ENCODE peak calls at places on chromosome 10, in eight cellular contexts. Z, Q, S, K, I, G, V and R are unnamed samples.

GRCh38 chr10:119341236-119342016 is 134.1 kb downstream of the GRK5 start:
- DNase-seq in Z (no peak), Q (no peak), S (no peak), K (no peak), I (peak), G (no peak), V (peak), R (no peak)

GRCh38 chr10:116561026-116561425 is 15.3 kb downstream of the PNLIP start:
- DNase-seq in Z (no peak), Q (no peak), S (no peak), K (no peak), I (no peak), G (no peak), V (no peak), R (no peak)

GRCh38 chr10:26799342-26799741 is 61.4 kb downstream of the ABI1 start:
- DNase-seq in Z (no peak), Q (no peak), S (no peak), K (no peak), I (no peak), G (no peak), V (no peak), R (no peak)

GRCh38 chr10:103792547-103792946 is 62.8 kb downstream of the SH3PXD2A start:
- DNase-seq in Z (no peak), Q (no peak), S (no peak), K (no peak), I (no peak), G (no peak), V (peak), R (peak)

GRCh38 chr10:87845624-87846377 is 17.5 kb downstream of the KLLN start:
- DNase-seq in Z (no peak), Q (no peak), S (no peak), K (no peak), I (peak), G (no peak), V (peak), R (no peak)

GRCh38 chr10:97726636-97727178 is 10.2 kb upstream of the ZFYVE27 start:
- DNase-seq in Z (no peak), Q (no peak), S (no peak), K (no peak), I (peak), G (no peak), V (peak), R (no peak)

GRCh38 chr10:100743626-100744135 is 1.7 kb upstream of the PAX2 start:
- DNase-seq in Z (no peak), Q (peak), S (no peak), K (no peak), I (peak), G (peak), V (peak), R (no peak)

GRCh38 chr10:23344251-23344841 is at the start of gene C10orf67:
- DNase-seq in Z (peak), Q (peak), S (peak), K (no peak), I (peak), G (peak), V (peak), R (no peak)

GRCh38 chr10:71049994-71050393 is 161.6 kb upstream of the PCBD1 start:
- DNase-seq in Z (no peak), Q (no peak), S (no peak), K (no peak), I (no peak), G (no peak), V (no peak), R (no peak)

GRCh38 chr10:88820990-88821389 is 18.5 kb downstream of the LIPM start:
- DNase-seq in Z (no peak), Q (no peak), S (no peak), K (no peak), I (peak), G (no peak), V (peak), R (no peak)

GRCh38 chr10:60955957-60956425 is 12.0 kb upstream of the RHOBTB1 start:
- DNase-seq in Z (no peak), Q (no peak), S (no peak), K (no peak), I (peak), G (no peak), V (peak), R (no peak)

GRCh38 chr10:6473430-6473829 is 106.6 kb downstream of the PRKCQ start:
- DNase-seq in Z (no peak), Q (no peak), S (no peak), K (no peak), I (no peak), G (peak), V (no peak), R (no peak)

GRCh38 chr10:110504111-110504735 is 6.5 kb downstream of the DUSP5 start:
- DNase-seq in Z (no peak), Q (no peak), S (no peak), K (no peak), I (peak), G (peak), V (peak), R (peak)

GRCh38 chr10:129244298-129244697 is 222.7 kb upstream of the MGMT start:
- DNase-seq in Z (peak), Q (no peak), S (no peak), K (no peak), I (no peak), G (no peak), V (no peak), R (no peak)

GRCh38 chr10:97778452-97779302 is 6.9 kb upstream of the SFRP5 start:
- DNase-seq in Z (no peak), Q (no peak), S (no peak), K (no peak), I (no peak), G (no peak), V (no peak), R (no peak)

GRCh38 chr10:117004627-117005453 is at the start of gene SHTN1:
- DNase-seq in Z (peak), Q (peak), S (peak), K (peak), I (peak), G (no peak), V (peak), R (peak)

GRCh38 chr10:33498354-33498753 is 163.9 kb upstream of the NRP1 start:
- DNase-seq in Z (no peak), Q (no peak), S (no peak), K (no peak), I (no peak), G (no peak), V (no peak), R (no peak)

GRCh38 chr10:30804478-30805055 is 175.0 kb upstream of the LYZL2 start:
- DNase-seq in Z (no peak), Q (no peak), S (no peak), K (no peak), I (peak), G (no peak), V (no peak), R (no peak)

GRCh38 chr10:122786269-122786668 is 59.4 kb downstream of the CUZD1 start:
- DNase-seq in Z (no peak), Q (no peak), S (no peak), K (no peak), I (peak), G (no peak), V (no peak), R (peak)

GRCh38 chr10:64813391-64813790 is 1292.2 kb downstream of the REEP3 start:
- DNase-seq in Z (no peak), Q (no peak), S (no peak), K (no peak), I (no peak), G (no peak), V (peak), R (no peak)

GRCh38 chr10:113169853-113170455 is 219.9 kb downstream of the TCF7L2 start:
- DNase-seq in Z (no peak), Q (no peak), S (no peak), K (no peak), I (no peak), G (no peak), V (no peak), R (no peak)

GRCh38 chr10:93468532-93469213 is 13.5 kb downstream of the MYOF start:
- DNase-seq in Z (no peak), Q (no peak), S (no peak), K (no peak), I (peak), G (no peak), V (peak), R (no peak)

GRCh38 chr10:36808625-36809362 is 316.6 kb upstream of the ANKRD30A start:
- DNase-seq in Z (no peak), Q (no peak), S (no peak), K (no peak), I (no peak), G (no peak), V (no peak), R (no peak)

GRCh38 chr10:62554632-62555199 is 180.5 kb downstream of the ZNF365 start:
- DNase-seq in Z (no peak), Q (peak), S (no peak), K (no peak), I (peak), G (no peak), V (peak), R (no peak)

GRCh38 chr10:71531485-71532446 is 135.0 kb downstream of the CDH23 start:
- DNase-seq in Z (no peak), Q (no peak), S (peak), K (no peak), I (no peak), G (no peak), V (no peak), R (no peak)

GRCh38 chr10:130301026-130301892 is 165.1 kb downstream of the GLRX3 start:
- DNase-seq in Z (peak), Q (no peak), S (peak), K (no peak), I (peak), G (peak), V (no peak), R (no peak)

GRCh38 chr10:75431180-75432111 is at the start of gene LRMDA:
- DNase-seq in Z (peak), Q (peak), S (peak), K (no peak), I (peak), G (no peak), V (no peak), R (peak)

GRCh38 chr10:80964955-80965614 is 427.4 kb downstream of the SH2D4B start:
- DNase-seq in Z (no peak), Q (no peak), S (no peak), K (no peak), I (no peak), G (no peak), V (no peak), R (no peak)

GRCh38 chr10:4883079-4883739 is 57.2 kb downstream of the AKR1E2 start:
- DNase-seq in Z (no peak), Q (no peak), S (no peak), K (no peak), I (peak), G (no peak), V (peak), R (no peak)

GRCh38 chr10:36256905-36257304 is 614.8 kb upstream of the FZD8 start:
- DNase-seq in Z (no peak), Q (no peak), S (no peak), K (no peak), I (peak), G (no peak), V (peak), R (no peak)

GRCh38 chr10:97762056-97762455 is 9.7 kb downstream of the SFRP5 start:
- DNase-seq in Z (no peak), Q (no peak), S (peak), K (no peak), I (no peak), G (no peak), V (no peak), R (no peak)

GRCh38 chr10:1037098-1037497 is 11.4 kb upstream of the IDI2 start:
- DNase-seq in Z (no peak), Q (no peak), S (no peak), K (no peak), I (no peak), G (no peak), V (no peak), R (no peak)